ENCODE peak calls at places on chromosomes 6 and 20, in seven cellular contexts. U is RWPE2, W is A549, Q is colonic mucosa, L is Peyer's patch, J is DND-41, V is body of pancreas. D is an unnamed sample.
A peak's percentile ranks its signal among the peaks of the same experiment; 100 is the strongest.

GRCh38 chr6:137717074-137718073 is 149.7 kb upstream of the TNFAIP3 start:
- DNase-seq in U (peak; percentile 67), W (no peak), Q (no peak), L (peak; percentile 64), J (peak; percentile 53), V (no peak), D (peak; percentile 65)

GRCh38 chr6:25487012-25487411 is 165.0 kb upstream of the SCGN start:
- DNase-seq in U (no peak), W (no peak), Q (no peak), L (no peak), J (no peak), V (no peak), D (no peak)

GRCh38 chr6:48553449-48553848 is 442.5 kb upstream of the PTCHD4 start:
- DNase-seq in U (no peak), W (no peak), Q (no peak), L (no peak), J (no peak), V (no peak), D (no peak)

GRCh38 chr6:42877695-42878094 is 1.7 kb upstream of the RPL7L1 start:
- DNase-seq in U (no peak), W (no peak), Q (no peak), L (peak; percentile 61), J (no peak), V (no peak), D (no peak)

GRCh38 chr20:63835031-63835858 is 4.2 kb upstream of the ZBTB46 start:
- DNase-seq in U (peak; percentile 98), W (peak; percentile 93), Q (peak; percentile 88), L (peak; percentile 80), J (no peak), V (peak; percentile 88), D (no peak)

GRCh38 chr6:279630-280029 is 12.7 kb upstream of the DUSP22 start:
- DNase-seq in U (no peak), W (no peak), Q (no peak), L (no peak), J (no peak), V (no peak), D (no peak)

GRCh38 chr20:64073476-64074183 is 5.7 kb downstream of the RGS19 start:
- DNase-seq in U (no peak), W (no peak), Q (no peak), L (no peak), J (no peak), V (no peak), D (no peak)

GRCh38 chr6:72651191-72651590 is 29.3 kb downstream of the KCNQ5 start:
- DNase-seq in U (no peak), W (no peak), Q (no peak), L (no peak), J (no peak), V (no peak), D (no peak)

GRCh38 chr20:35490736-35491181 is 35.4 kb downstream of the CEP250 start:
- DNase-seq in U (peak; percentile 59), W (no peak), Q (peak; percentile 26), L (peak; percentile 83), J (peak; percentile 87), V (no peak), D (peak; percentile 77)

GRCh38 chr6:52013035-52013434 is 74.4 kb downstream of the PKHD1 start:
- DNase-seq in U (no peak), W (peak; percentile 2), Q (no peak), L (no peak), J (no peak), V (no peak), D (no peak)

GRCh38 chr20:17610566-17611289 is 40.9 kb downstream of the DSTN start:
- DNase-seq in U (no peak), W (no peak), Q (peak; percentile 80), L (peak; percentile 81), J (no peak), V (peak; percentile 51), D (peak; percentile 69)

GRCh38 chr6:43192911-43193310 is 10.9 kb downstream of the CUL9 start:
- DNase-seq in U (peak; percentile 46), W (no peak), Q (no peak), L (peak; percentile 24), J (no peak), V (no peak), D (no peak)

GRCh38 chr20:24983896-24984295 is 8.7 kb downstream of the APMAP start:
- DNase-seq in U (no peak), W (no peak), Q (peak; percentile 7), L (no peak), J (no peak), V (no peak), D (no peak)

GRCh38 chr6:74735304-74735703 is 470.5 kb downstream of the COL12A1 start:
- DNase-seq in U (no peak), W (no peak), Q (no peak), L (no peak), J (no peak), V (no peak), D (no peak)

GRCh38 chr6:53090576-53090975 is 25.4 kb downstream of the FBXO9 start:
- DNase-seq in U (no peak), W (no peak), Q (no peak), L (no peak), J (no peak), V (no peak), D (no peak)

GRCh38 chr20:20549699-20550098 is 162.7 kb downstream of the RALGAPA2 start:
- DNase-seq in U (no peak), W (peak; percentile 17), Q (no peak), L (no peak), J (no peak), V (no peak), D (no peak)

GRCh38 chr6:170459451-170459850 is 93.7 kb downstream of the PSMB1 start:
- DNase-seq in U (no peak), W (peak; percentile 5), Q (no peak), L (peak; percentile 60), J (no peak), V (no peak), D (no peak)

GRCh38 chr6:41546475-41546865 is 289 bp downstream of the FOXP4 start:
- DNase-seq in U (no peak), W (peak; percentile 40), Q (no peak), L (no peak), J (no peak), V (no peak), D (no peak)

GRCh38 chr6:41546866-41547798 is 951 bp downstream of the FOXP4 start:
- DNase-seq in U (no peak), W (peak; percentile 20), Q (peak; percentile 53), L (peak; percentile 61), J (peak; percentile 40), V (peak; percentile 63), D (peak; percentile 40)

GRCh38 chr6:41543087-41543486 is 3.1 kb upstream of the FOXP4 start:
- DNase-seq in U (no peak), W (no peak), Q (no peak), L (no peak), J (no peak), V (no peak), D (no peak)

GRCh38 chr6:41545703-41546474 is at the start of gene FOXP4:
- DNase-seq in U (peak; percentile 89), W (peak; percentile 90), Q (peak; percentile 95), L (peak; percentile 95), J (peak; percentile 94), V (peak; percentile 91), D (peak; percentile 83)

DNA sequence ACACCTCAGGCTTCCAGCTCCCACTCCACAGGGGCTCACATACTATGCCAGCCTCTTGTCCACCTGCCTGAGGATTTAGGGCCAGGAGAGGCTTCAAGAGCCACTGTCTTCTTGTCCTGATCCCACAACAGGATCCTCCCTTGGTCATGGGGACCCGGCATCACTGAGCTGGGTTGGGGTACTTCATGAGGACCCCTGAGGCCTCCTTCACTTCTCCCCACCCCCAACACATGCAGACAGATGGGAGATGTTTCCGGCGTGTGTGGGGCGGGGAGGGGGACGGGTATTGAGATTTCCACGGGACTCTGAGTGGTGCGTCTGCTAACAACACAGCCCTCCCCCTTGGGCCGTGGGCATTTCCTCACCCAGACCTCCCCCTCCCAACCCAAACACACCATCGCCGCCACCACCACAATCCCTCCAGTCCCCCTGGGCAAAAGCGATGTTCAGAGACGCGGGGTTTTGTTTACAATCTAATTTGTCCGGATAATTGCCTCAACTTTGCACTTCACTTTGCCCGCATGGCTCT is 943 bp upstream of the FOXP4 start:
- DNase-seq in U (no peak), W (no peak), Q (peak; percentile 30), L (no peak), J (peak; percentile 62), V (no peak), D (no peak)
- H3K4me1 ChIP-seq in U (no peaks in the 10 kb centered on the region), W (peaks cover 15% of the 10 kb centered on the region), Q (peaks cover 3% of the 10 kb centered on the region), L (peaks cover 26% of the 10 kb centered on the region), J (peaks cover 46% of the 10 kb centered on the region), V (peaks cover 35% of the 10 kb centered on the region), D (peaks cover 27% of the 10 kb centered on the region)

GRCh38 chr6:127458817-127459216 is 372 bp downstream of the KIAA0408 start:
- DNase-seq in U (no peak), W (no peak), Q (no peak), L (peak; percentile 57), J (no peak), V (no peak), D (no peak)
- H3K4me3 ChIP-seq in U (no peak overlapping the region), W (no peak overlapping the region), Q (no peak overlapping the region), L (no peak overlapping the region), J (no peak overlapping the region), V (no peak overlapping the region), D (no peak overlapping the region)

GRCh38 chr20:43961116-43961515 is 46.5 kb downstream of the TOX2 start:
- DNase-seq in U (peak; percentile 66), W (no peak), Q (no peak), L (no peak), J (no peak), V (no peak), D (no peak)
- H3K4me1 ChIP-seq in U (peaks cover 25% of the 10 kb centered on the region), W (peaks cover 48% of the 10 kb centered on the region), Q (no peaks in the 10 kb centered on the region), L (peaks cover 14% of the 10 kb centered on the region), J (peaks cover 43% of the 10 kb centered on the region), V (peaks cover 18% of the 10 kb centered on the region), D (peaks cover 73% of the 10 kb centered on the region)

GRCh38 chr6:37061157-37061804 is 55.8 kb downstream of the FGD2 start:
- DNase-seq in U (no peak), W (no peak), Q (no peak), L (peak; percentile 74), J (no peak), V (peak; percentile 54), D (no peak)

GRCh38 chr6:37057678-37058077 is 52.2 kb downstream of the FGD2 start:
- DNase-seq in U (no peak), W (no peak), Q (no peak), L (no peak), J (no peak), V (no peak), D (no peak)

GRCh38 chr6:37058084-37058586 is 52.7 kb downstream of the FGD2 start:
- DNase-seq in U (no peak), W (peak; percentile 58), Q (no peak), L (no peak), J (no peak), V (no peak), D (no peak)

GRCh38 chr6:37060195-37060559 is 54.7 kb downstream of the FGD2 start:
- DNase-seq in U (no peak), W (no peak), Q (no peak), L (no peak), J (no peak), V (no peak), D (no peak)

GRCh38 chr6:37059344-37060194 is 54.1 kb downstream of the FGD2 start:
- DNase-seq in U (peak; percentile 91), W (peak; percentile 95), Q (peak; percentile 62), L (peak; percentile 89), J (no peak), V (peak; percentile 30), D (no peak)
- H3K4me3 ChIP-seq in U (no peak overlapping the region), W (peak overlapping the region; percentile 8), Q (no peak overlapping the region), L (no peak overlapping the region), J (no peak overlapping the region), V (no peak overlapping the region), D (no peak overlapping the region)

GRCh38 chr6:18371010-18371409 is 16.1 kb upstream of the RNF144B start:
- DNase-seq in U (no peak), W (no peak), Q (no peak), L (no peak), J (no peak), V (no peak), D (no peak)
- H3K4me1 ChIP-seq in U (no peaks in the 10 kb centered on the region), W (no peaks in the 10 kb centered on the region), Q (no peaks in the 10 kb centered on the region), L (no peaks in the 10 kb centered on the region), J (no peaks in the 10 kb centered on the region), V (no peaks in the 10 kb centered on the region), D (no peaks in the 10 kb centered on the region)

D was measured in naive thymus-derived CD4-positive, alpha-beta T cell.